ENCODE peak calls at places on chromosome 22, in four cellular contexts. B is BJ, K is chondrocyte, G is activated B cell treated with CpG ODN at 0.5 μM for 24 hours. P is an unnamed sample.
A peak's percentile ranks its signal among the peaks of the same experiment; 100 is the strongest.

GRCh38 chr22:50726643-50727340 is 11.2 kb upstream of the ACR start:
- DNase-seq in B (no peak), K (peak; percentile 68), G (no peak), P (no peak)

GRCh38 chr22:42803454-42803853 is 53.6 kb downstream of the ARFGAP3 start:
- DNase-seq in B (no peak), K (no peak), G (no peak), P (no peak)

GRCh38 chr22:50115693-50116092 is 25.9 kb downstream of the MOV10L1 start:
- DNase-seq in B (peak; percentile 85), K (no peak), G (no peak), P (no peak)

GRCh38 chr22:46178755-46179505 is 28.6 kb downstream of the PPARA start:
- DNase-seq in B (no peak), K (no peak), G (no peak), P (no peak)

GRCh38 chr22:19554834-19555404 is 30.7 kb upstream of the CLDN5 start:
- DNase-seq in B (no peak), K (no peak), G (no peak), P (no peak)

GRCh38 chr22:40720538-40721256 is 41.4 kb downstream of the MCHR1 start:
- DNase-seq in B (no peak), K (no peak), G (no peak), P (no peak)

GRCh38 chr22:45722006-45722405 is 50.4 kb downstream of the ATXN10 start:
- DNase-seq in B (no peak), K (no peak), G (no peak), P (no peak)

GRCh38 chr22:17774206-17774927 is at the start of gene BID:
- DNase-seq in B (no peak), K (no peak), G (peak; percentile 76), P (peak; percentile 69)

GRCh38 chr22:32410459-32410858 is 1.6 kb downstream of the RTCB start:
- DNase-seq in B (no peak), K (no peak), G (no peak), P (no peak)

GRCh38 chr22:37802310-37803194 is 5.2 kb upstream of the GCAT start:
- DNase-seq in B (no peak), K (no peak), G (no peak), P (no peak)

GRCh38 chr22:16965560-16965959 is 42.5 kb downstream of the GAB4 start:
- DNase-seq in B (no peak), K (peak; percentile 61), G (no peak), P (no peak)

GRCh38 chr22:26713823-26714449 is 56.5 kb downstream of the MIAT start:
- DNase-seq in B (no peak), K (no peak), G (no peak), P (no peak)

GRCh38 chr22:50248192-50249084 is 2.6 kb downstream of the HDAC10 start:
- DNase-seq in B (no peak), K (no peak), G (no peak), P (no peak)

GRCh38 chr22:37862570-37863325 is 13.5 kb downstream of the EIF3L start:
- DNase-seq in B (no peak), K (no peak), G (no peak), P (no peak)

GRCh38 chr22:42905702-42906183 is 48.7 kb upstream of the ARFGAP3 start:
- DNase-seq in B (no peak), K (no peak), G (no peak), P (no peak)

GRCh38 chr22:48575567-48576332 is 1251.9 kb downstream of the BRD1 start:
- DNase-seq in B (no peak), K (no peak), G (no peak), P (no peak)

GRCh38 chr22:48577691-48578090 is 1250.0 kb downstream of the BRD1 start:
- DNase-seq in B (no peak), K (no peak), G (no peak), P (no peak)

GRCh38 chr22:48574776-48575566 is 1252.7 kb downstream of the BRD1 start:
- DNase-seq in B (no peak), K (no peak), G (no peak), P (no peak)

GRCh38 chr22:48577014-48577690 is 1250.5 kb downstream of the BRD1 start:
- DNase-seq in B (no peak), K (no peak), G (no peak), P (no peak)

GRCh38 chr22:48576333-48577013 is 1251.2 kb downstream of the BRD1 start:
- DNase-seq in B (no peak), K (no peak), G (no peak), P (no peak)
- TF ChIP-seq CTCF in B (no peak), K (peak; percentile 88), G (no peak), P (no peak)

GRCh38 chr22:24155597-24156145 is 25.6 kb upstream of the SUSD2 start:
- DNase-seq in B (no peak), K (no peak), G (no peak), P (peak; percentile 71)
- TF ChIP-seq CTCF in B (peak; percentile 62), K (peak; percentile 80), G (no peak), P (no peak)

DNA sequence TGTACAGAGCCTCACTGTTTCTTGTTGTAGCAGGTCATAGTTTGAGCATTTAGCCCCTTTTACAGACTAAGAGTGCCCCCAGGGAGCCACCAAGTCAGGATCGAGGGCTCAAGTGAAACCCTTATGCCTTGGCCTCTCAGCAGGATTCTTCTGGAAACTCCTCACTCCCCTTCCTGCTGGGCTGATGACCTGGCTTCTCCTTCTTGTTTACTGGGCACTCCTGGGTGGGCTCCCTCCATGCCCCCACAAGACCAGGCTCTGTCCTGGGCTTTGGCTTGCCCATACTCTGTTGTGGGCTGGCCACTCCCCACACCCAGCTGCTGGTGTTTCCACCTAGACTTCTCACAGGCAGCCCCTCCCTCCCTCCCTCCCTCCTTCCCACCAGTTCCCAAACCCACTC is 69.6 kb downstream of the MED15 start:
- DNase-seq in B (no peak), K (no peak), G (no peak), P (no peak)
- TF ChIP-seq CTCF in B (no peak), K (no peak), G (no peak), P (no peak)

GRCh38 chr22:44436656-44437492 is 61.2 kb downstream of the RTL6 start:
- DNase-seq in B (no peak), K (peak; percentile 91), G (no peak), P (no peak)

GRCh38 chr22:44438481-44439131 is 59.4 kb downstream of the RTL6 start:
- DNase-seq in B (no peak), K (no peak), G (no peak), P (no peak)

GRCh38 chr22:44439356-44440223 is 58.4 kb downstream of the RTL6 start:
- DNase-seq in B (no peak), K (no peak), G (no peak), P (no peak)

GRCh38 chr22:44437493-44438015 is 60.5 kb downstream of the RTL6 start:
- DNase-seq in B (no peak), K (no peak), G (no peak), P (no peak)

DNA sequence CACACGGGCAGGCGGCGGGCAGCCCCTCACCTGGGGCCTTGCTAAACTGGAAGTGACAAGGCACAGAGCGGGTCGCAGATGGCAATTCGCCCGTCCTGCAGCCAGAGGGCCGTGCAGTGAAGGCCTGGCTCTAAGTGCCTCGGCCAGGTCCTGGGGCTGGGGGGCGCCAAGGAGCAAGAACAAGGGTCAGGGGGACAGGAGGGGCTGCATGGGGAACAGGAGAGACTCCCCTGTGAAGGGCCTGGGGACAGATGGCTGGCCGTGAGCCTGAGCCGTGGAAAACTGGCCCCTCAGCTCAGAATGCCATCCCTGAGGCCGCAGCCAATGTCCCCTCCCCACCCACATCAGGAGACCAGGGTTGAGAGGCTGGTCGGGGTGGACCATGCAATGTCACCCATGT is 60.0 kb downstream of the RTL6 start:
- DNase-seq in B (no peak), K (no peak), G (no peak), P (no peak)
- TF ChIP-seq CTCF in B (no peak), K (peak; percentile 20), G (no peak), P (no peak)

GRCh38 chr22:22168941-22169867 is 75.4 kb upstream of the VPREB1 start:
- DNase-seq in B (no peak), K (no peak), G (no peak), P (no peak)

GRCh38 chr22:22167791-22168189 is 76.8 kb upstream of the VPREB1 start:
- DNase-seq in B (no peak), K (no peak), G (peak; percentile 61), P (no peak)

GRCh38 chr22:22169923-22170322 is 74.7 kb upstream of the VPREB1 start:
- DNase-seq in B (no peak), K (no peak), G (no peak), P (no peak)

GRCh38 chr22:22168190-22168940 is 76.2 kb upstream of the VPREB1 start:
- DNase-seq in B (no peak), K (no peak), G (peak; percentile 31), P (no peak)

GRCh38 chr22:22171357-22172218 is 73.0 kb upstream of the VPREB1 start:
- DNase-seq in B (no peak), K (no peak), G (no peak), P (no peak)
- TF ChIP-seq CTCF in B (peak; percentile 33), K (peak; percentile 62), G (no peak), P (peak; percentile 44)

DNA sequence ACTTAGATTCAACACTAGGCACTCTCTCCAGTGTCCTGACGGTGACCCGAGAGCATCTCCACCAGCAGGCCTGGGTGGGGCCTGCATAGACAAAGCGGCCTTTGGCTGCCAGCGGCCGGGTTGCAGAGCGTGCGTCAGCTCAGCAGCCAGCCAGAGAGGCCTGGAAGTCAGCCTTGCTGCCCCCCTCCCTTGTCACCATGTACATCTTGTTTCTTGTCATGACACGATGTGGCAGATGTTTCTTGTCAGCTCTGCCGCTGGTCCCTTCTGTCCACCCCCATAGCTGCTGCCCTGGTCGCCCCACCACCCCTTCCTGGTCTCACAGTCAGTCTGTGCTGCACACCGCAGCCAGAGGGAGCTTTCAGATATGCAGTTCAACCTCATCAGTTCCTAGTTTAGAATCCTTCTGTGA is 33.1 kb upstream of the CBX7 start:
- DNase-seq in B (peak; percentile 33), K (peak; percentile 72), G (no peak), P (no peak)
- TF ChIP-seq CTCF in B (peak; percentile 75), K (peak; percentile 51), G (no peak), P (no peak)

P was measured in CD14-positive monocyte.